ENCODE peak calls at places on chromosome 18, in nine cellular contexts. Z is central memory CD4-positive, alpha-beta T cell; Y is stimulated activated CD8-positive, alpha-beta memory T cell treated with anti-CD3 and anti-CD28 coated beads, Interleukin-4, amount 100 ng/mL, for 24 hours; L is T1000; P is KG1; A is stimulated activated CD4-positive, alpha-beta T cell treated with anti-CD3 and anti-CD28 coated beads, Interleukin-12 subunit alpha, Interleukin-12 subunit beta, amount 100 ng/mL, for 48 hours; W is AML-193; N is astrocyte of the spinal cord; G is AG08395. S is an unnamed sample.

GRCh38 chr18:63907649-63908048 is at the start of gene SERPINB10:
- DNase-seq in Z (no peak), Y (no peak), L (no peak), P (no peak), A (no peak), W (peak; percentile 83), N (no peak), G (no peak), S (no peak)

GRCh38 chr18:28178720-28179119 is 1.8 kb upstream of the CDH2 start:
- DNase-seq in Z (no peak), Y (no peak), L (no peak), P (no peak), A (no peak), W (no peak), N (peak; percentile 47), G (peak; percentile 9), S (peak; percentile 48)

GRCh38 chr18:54254265-54254758 is 15.0 kb upstream of the POLI start:
- DNase-seq in Z (no peak), Y (no peak), L (no peak), P (no peak), A (no peak), W (no peak), N (peak; percentile 73), G (no peak), S (no peak)

GRCh38 chr18:62388855-62389760 is 64.0 kb downstream of the TNFRSF11A start:
- DNase-seq in Z (no peak), Y (no peak), L (no peak), P (no peak), A (no peak), W (no peak), N (no peak), G (no peak), S (no peak)

GRCh38 chr18:7633171-7633570 is 66.1 kb downstream of the PTPRM start:
- DNase-seq in Z (no peak), Y (no peak), L (no peak), P (no peak), A (no peak), W (no peak), N (no peak), G (peak; percentile 23), S (no peak)

GRCh38 chr18:71233177-71233576 is 944.3 kb downstream of the SOCS6 start:
- DNase-seq in Z (no peak), Y (no peak), L (no peak), P (no peak), A (no peak), W (no peak), N (no peak), G (no peak), S (no peak)

GRCh38 chr18:11055721-11056120 is 93.6 kb downstream of the PIEZO2 start:
- DNase-seq in Z (no peak), Y (no peak), L (no peak), P (no peak), A (no peak), W (no peak), N (no peak), G (no peak), S (no peak)

GRCh38 chr18:68817584-68817983 is 19.7 kb downstream of the CCDC102B start:
- DNase-seq in Z (no peak), Y (no peak), L (no peak), P (no peak), A (no peak), W (no peak), N (no peak), G (no peak), S (no peak)

GRCh38 chr18:57644540-57644939 is 22.9 kb upstream of the NARS1 start:
- DNase-seq in Z (no peak), Y (no peak), L (no peak), P (no peak), A (no peak), W (peak; percentile 4), N (peak; percentile 44), G (no peak), S (no peak)

GRCh38 chr18:41391616-41392610 is 563.1 kb upstream of the PIK3C3 start:
- DNase-seq in Z (no peak), Y (no peak), L (no peak), P (peak; percentile 52), A (no peak), W (no peak), N (peak; percentile 75), G (peak; percentile 59), S (peak; percentile 11)

GRCh38 chr18:11137400-11137799 is 12.0 kb downstream of the PIEZO2 start:
- DNase-seq in Z (no peak), Y (no peak), L (no peak), P (no peak), A (no peak), W (no peak), N (no peak), G (no peak), S (no peak)

GRCh38 chr18:58051765-58052460 is 7.9 kb downstream of the NEDD4L start:
- DNase-seq in Z (no peak), Y (no peak), L (no peak), P (no peak), A (no peak), W (peak; percentile 39), N (peak; percentile 32), G (peak; percentile 17), S (peak; percentile 45)

GRCh38 chr18:66005831-66006588 is 255.2 kb downstream of the CDH7 start:
- DNase-seq in Z (no peak), Y (no peak), L (no peak), P (no peak), A (no peak), W (no peak), N (no peak), G (no peak), S (no peak)

GRCh38 chr18:44856157-44856556 is 175.5 kb downstream of the SETBP1 start:
- DNase-seq in Z (no peak), Y (no peak), L (no peak), P (no peak), A (no peak), W (no peak), N (no peak), G (no peak), S (no peak)

GRCh38 chr18:23071285-23071684 is 64.0 kb upstream of the CABLES1 start:
- DNase-seq in Z (peak; percentile 92), Y (peak; percentile 60), L (no peak), P (peak; percentile 89), A (peak; percentile 37), W (peak; percentile 94), N (peak; percentile 36), G (no peak), S (no peak)

GRCh38 chr18:76605341-76605929 is 110.4 kb upstream of the ZNF516 start:
- DNase-seq in Z (no peak), Y (no peak), L (no peak), P (no peak), A (no peak), W (no peak), N (no peak), G (no peak), S (no peak)

S was measured in SJSA1.